ENCODE peak calls at places on chromosomes 12 and 14, in five cellular contexts. Y, E, C, T and S are unnamed samples.

GRCh38 chr12:68290126-68290525 is 36.7 kb upstream of the IL22 start:
- DNase-seq in C (no peak), T (no peak), Y (no peak), E (no peak), S (no peak)

GRCh38 chr12:93772003-93772402 is 94.8 kb downstream of the CRADD start:
- DNase-seq in Y (no peak), C (no peak), T (no peak), E (no peak), S (no peak)

GRCh38 chr12:93729934-93730333 is 52.8 kb downstream of the CRADD start:
- DNase-seq in T (no peak), C (no peak), Y (no peak), E (no peak), S (no peak)

GRCh38 chr14:102094101-102094500 is 7.3 kb upstream of the HSP90AA1 start:
- DNase-seq in E (peak), Y (no peak), C (no peak), T (no peak), S (no peak)

GRCh38 chr14:93019367-93019843 is 96.3 kb downstream of the ITPK1 start:
- DNase-seq in Y (no peak), T (no peak), E (no peak), C (peak), S (no peak)

GRCh38 chr14:36656769-36657408 is 4.8 kb upstream of the PAX9 start:
- DNase-seq in T (no peak), E (no peak), C (no peak), Y (no peak), S (no peak)

GRCh38 chr12:50090391-50090790 is 5.2 kb downstream of the SMARCD1 start:
- DNase-seq in E (no peak), Y (no peak), T (no peak), C (no peak), S (no peak)

GRCh38 chr12:123150804-123151678 is at the start of gene PITPNM2:
- DNase-seq in Y (peak), E (peak), T (no peak), C (no peak), S (peak)

GRCh38 chr12:24479131-24479530 is 469.8 kb downstream of the BCAT1 start:
- DNase-seq in C (no peak), T (no peak), Y (no peak), E (no peak), S (no peak)

GRCh38 chr12:94098466-94098865 is 49.9 kb upstream of the PLXNC1 start:
- DNase-seq in Y (no peak), T (no peak), E (peak), C (no peak), S (no peak)

GRCh38 chr14:91315844-91316267 is 71.4 kb upstream of the GPR68 start:
- DNase-seq in E (no peak), C (no peak), T (no peak), Y (peak), S (no peak)

GRCh38 chr12:52042706-52043385 is 8.4 kb upstream of the NR4A1 start:
- DNase-seq in C (no peak), T (no peak), Y (no peak), E (no peak), S (no peak)

GRCh38 chr12:68884251-68884650 is 48.7 kb downstream of the CPM start:
- DNase-seq in C (no peak), Y (no peak), E (no peak), T (no peak), S (no peak)

GRCh38 chr12:39267886-39268285 is 175.0 kb downstream of the KIF21A start:
- DNase-seq in C (no peak), E (no peak), T (no peak), Y (no peak), S (no peak)

GRCh38 chr12:55074771-55075170 is 51.4 kb upstream of the OR9K2 start:
- DNase-seq in C (no peak), T (no peak), Y (peak), E (no peak), S (no peak)

GRCh38 chr14:37165794-37166193 is 6.6 kb downstream of the SLC25A21 start:
- DNase-seq in C (no peak), T (no peak), E (no peak), Y (no peak), S (no peak)

GRCh38 chr12:123335490-123335889 is 29.2 kb downstream of the SBNO1 start:
- DNase-seq in E (no peak), Y (no peak), C (no peak), T (no peak), S (no peak)

GRCh38 chr12:98955284-98955683 is 310.2 kb downstream of the APAF1 start:
- DNase-seq in T (no peak), Y (no peak), C (no peak), E (peak), S (peak)

GRCh38 chr14:100140452-100141132 is 18.9 kb downstream of the DEGS2 start:
- DNase-seq in C (no peak), T (no peak), E (peak), Y (no peak), S (peak)

GRCh38 chr14:49945448-49946319 is 52.8 kb downstream of the ARF6 start:
- DNase-seq in Y (no peak), E (no peak), T (no peak), C (no peak), S (no peak)

GRCh38 chr12:31875609-31875964 is 83.6 kb upstream of the RESF1 start:
- DNase-seq in Y (no peak), T (no peak), C (no peak), E (no peak), S (no peak)

GRCh38 chr12:110269622-110270124 is 11.4 kb upstream of the ATP2A2 start:
- DNase-seq in T (no peak), Y (no peak), E (peak), C (no peak), S (peak)

GRCh38 chr12:122182887-122183587 is at the start of gene LRRC43:
- DNase-seq in E (peak), Y (peak), C (no peak), T (no peak), S (peak)

GRCh38 chr12:109961612-109962011 is 34.6 kb downstream of the GIT2 start:
- DNase-seq in E (no peak), T (no peak), Y (no peak), C (no peak), S (no peak)

GRCh38 chr12:88624911-88625310 is 44.6 kb upstream of the KITLG start:
- DNase-seq in Y (no peak), E (no peak), C (no peak), T (no peak), S (no peak)

GRCh38 chr12:26109343-26109841 is 15.4 kb downstream of the BHLHE41 start:
- DNase-seq in T (no peak), C (no peak), E (peak), Y (no peak), S (peak)

GRCh38 chr14:95547626-95548327 is 12.9 kb downstream of the GLRX5 start:
- DNase-seq in C (no peak), Y (no peak), E (peak), T (no peak), S (no peak)

GRCh38 chr12:103771466-103771865 is 69.6 kb downstream of the NT5DC3 start:
- DNase-seq in E (peak), C (no peak), T (no peak), Y (peak), S (peak)

GRCh38 chr12:2752676-2753371 is 41.9 kb upstream of the FKBP4 start:
- DNase-seq in Y (peak), E (peak), T (no peak), C (peak), S (peak)

GRCh38 chr12:40107803-40108620 is 2.1 kb upstream of the SLC2A13 start:
- DNase-seq in E (no peak), Y (no peak), T (no peak), C (no peak), S (no peak)

GRCh38 chr12:124637586-124637985 is 70.2 kb upstream of the NCOR2 start:
- DNase-seq in Y (no peak), T (no peak), C (no peak), E (no peak), S (peak)

GRCh38 chr12:71045781-71046180 is 112.0 kb downstream of the TSPAN8 start:
- DNase-seq in E (no peak), C (no peak), Y (no peak), T (no peak), S (no peak)

GRCh38 chr14:104593241-104593701 is 11.3 kb downstream of the TMEM179 start:
- DNase-seq in E (no peak), C (no peak), T (no peak), Y (no peak), S (no peak)

GRCh38 chr14:23106747-23107045 is 1.9 kb upstream of the CIROP start:
- DNase-seq in T (no peak), E (no peak), C (no peak), Y (no peak), S (no peak)